ENCODE peak calls at places on chromosomes 11 and 22, in eight cellular contexts. U, T, V, Y, I, P, O and G are unnamed samples. For H3K9me3 and H3K4me1, the result is how much of the 10 kb centered on the place peaks cover.

GRCh38 chr22:43128928-43129424 is 14.2 kb downstream of the MCAT start:
- DNase-seq in U (no peak), T (no peak), V (no peak), Y (no peak), I (no peak), P (no peak), O (no peak), G (no peak)

GRCh38 chr22:26321469-26321913 is 107.6 kb upstream of the ASPHD2 start:
- DNase-seq in U (peak), T (no peak), V (no peak), Y (no peak), I (no peak), P (no peak), O (no peak), G (no peak)

GRCh38 chr11:116958246-116958645 is 120.8 kb upstream of the APOA1 start:
- DNase-seq in U (no peak), T (peak), V (no peak), Y (no peak), I (no peak), P (no peak), O (no peak), G (no peak)

GRCh38 chr11:106309070-106309684 is 231.7 kb downstream of the AASDHPPT start:
- DNase-seq in U (peak), T (no peak), V (no peak), Y (no peak), I (no peak), P (no peak), O (no peak), G (no peak)

GRCh38 chr22:47043835-47044721 is 281.6 kb downstream of the TBC1D22A start:
- DNase-seq in U (peak), T (no peak), V (no peak), Y (no peak), I (peak), P (peak), O (peak), G (no peak)

GRCh38 chr22:44444341-44445306 is 53.4 kb downstream of the RTL6 start:
- DNase-seq in U (no peak), T (no peak), V (peak), Y (no peak), I (no peak), P (no peak), O (no peak), G (no peak)

GRCh38 chr22:47850644-47851151 is 1088.2 kb downstream of the TBC1D22A start:
- DNase-seq in U (no peak), T (no peak), V (no peak), Y (peak), I (no peak), P (no peak), O (no peak), G (no peak)

GRCh38 chr22:38176170-38176741 is 5.4 kb downstream of the PLA2G6 start:
- DNase-seq in U (peak), T (no peak), V (no peak), Y (no peak), I (no peak), P (peak), O (peak), G (no peak)

GRCh38 chr11:66529069-66529468 is 16.8 kb downstream of the ZDHHC24 start:
- DNase-seq in U (no peak), T (no peak), V (no peak), Y (no peak), I (no peak), P (no peak), O (no peak), G (no peak)

GRCh38 chr22:23072911-23073491 is 2.7 kb downstream of the GNAZ start:
- DNase-seq in U (no peak), T (no peak), V (no peak), Y (no peak), I (no peak), P (peak), O (no peak), G (no peak)

GRCh38 chr11:106152013-106152412 is 74.6 kb downstream of the AASDHPPT start:
- DNase-seq in U (peak), T (no peak), V (no peak), Y (no peak), I (no peak), P (no peak), O (no peak), G (peak)

GRCh38 chr11:72885853-72886252 is 71.6 kb downstream of the ATG16L2 start:
- DNase-seq in U (no peak), T (no peak), V (no peak), Y (no peak), I (no peak), P (no peak), O (no peak), G (no peak)

GRCh38 chr11:122691751-122692150 is 36.2 kb downstream of the UBASH3B start:
- DNase-seq in U (no peak), T (no peak), V (no peak), Y (no peak), I (no peak), P (no peak), O (no peak), G (no peak)

GRCh38 chr11:78039919-78040671 is 17.0 kb upstream of the KCTD14 start:
- DNase-seq in U (peak), T (peak), V (no peak), Y (no peak), I (peak), P (peak), O (peak), G (no peak)

GRCh38 chr11:14894657-14895598 is 2.9 kb upstream of the CYP2R1 start:
- DNase-seq in U (no peak), T (no peak), V (no peak), Y (no peak), I (peak), P (peak), O (peak), G (no peak)

GRCh38 chr11:30349885-30350284 is 27.0 kb downstream of the ARL14EP start:
- DNase-seq in U (no peak), T (no peak), V (no peak), Y (no peak), I (no peak), P (no peak), O (no peak), G (no peak)

GRCh38 chr11:100727410-100727809 is 40.3 kb downstream of the ARHGAP42 start:
- DNase-seq in U (no peak), T (peak), V (no peak), Y (no peak), I (no peak), P (no peak), O (no peak), G (no peak)

GRCh38 chr11:528815-529728 is 6.3 kb downstream of the HRAS start:
- DNase-seq in U (no peak), T (no peak), V (no peak), Y (no peak), I (no peak), P (no peak), O (no peak), G (no peak)

GRCh38 chr11:112525270-112525669 is 264.6 kb upstream of the PLET1 start:
- DNase-seq in U (peak), T (no peak), V (no peak), Y (no peak), I (peak), P (peak), O (no peak), G (no peak)

GRCh38 chr22:22682807-22683667 is 38.6 kb downstream of the GGTLC2 start:
- DNase-seq in U (peak), T (no peak), V (no peak), Y (no peak), I (no peak), P (no peak), O (no peak), G (no peak)

GRCh38 chr11:129721685-129722084 is 94.0 kb upstream of the TMEM45B start:
- DNase-seq in U (no peak), T (no peak), V (no peak), Y (no peak), I (no peak), P (no peak), O (no peak), G (no peak)

GRCh38 chr22:38249803-38250641 is 22.8 kb downstream of the TMEM184B start:
- DNase-seq in U (no peak), T (no peak), V (no peak), Y (no peak), I (no peak), P (no peak), O (no peak), G (no peak)

GRCh38 chr11:1660025-1660867 is 30.7 kb downstream of the KRTAP5-5 start:
- DNase-seq in U (no peak), T (no peak), V (no peak), Y (no peak), I (no peak), P (no peak), O (no peak), G (no peak)

GRCh38 chr11:57224537-57224936 is 12.5 kb downstream of the APLNR start:
- DNase-seq in U (peak), T (no peak), V (no peak), Y (no peak), I (peak), P (no peak), O (no peak), G (no peak)

GRCh38 chr22:46019351-46019750 is 42.4 kb upstream of the WNT7B start:
- DNase-seq in U (no peak), T (no peak), V (no peak), Y (no peak), I (no peak), P (peak), O (no peak), G (no peak)

GRCh38 chr11:7911011-7911410 is 20.1 kb downstream of the OR10A6 start:
- DNase-seq in U (no peak), T (no peak), V (no peak), Y (no peak), I (no peak), P (no peak), O (no peak), G (no peak)

GRCh38 chr11:24068197-24068596 is 428.7 kb upstream of the LUZP2 start:
- DNase-seq in U (no peak), T (no peak), V (no peak), Y (no peak), I (no peak), P (no peak), O (no peak), G (no peak)

GRCh38 chr11:104075716-104076115 is 39.3 kb downstream of the DDI1 start:
- DNase-seq in U (no peak), T (no peak), V (no peak), Y (no peak), I (no peak), P (no peak), O (no peak), G (no peak)

GRCh38 chr22:43376765-43377485 is 33.8 kb upstream of the SCUBE1 start:
- DNase-seq in U (peak), T (no peak), V (no peak), Y (no peak), I (no peak), P (no peak), O (no peak), G (no peak)

GRCh38 chr22:24553597-24554315 is 1.2 kb downstream of the GUCD1 start:
- DNase-seq in U (no peak), T (no peak), V (no peak), Y (no peak), I (no peak), P (no peak), O (no peak), G (no peak)

GRCh38 chr22:22018825-22019658 is 36.5 kb upstream of the TOP3B start:
- DNase-seq in U (no peak), T (no peak), V (no peak), Y (no peak), I (no peak), P (no peak), O (no peak), G (no peak)

GRCh38 chr11:48307760-48308386 is 1.9 kb downstream of the OR4S1 start:
- DNase-seq in U (no peak), T (peak), V (peak), Y (no peak), I (peak), P (no peak), O (peak), G (peak)
- H3K9me3 ChIP-seq in U (under half), T (under half), V (under half), Y (under half), I (under half), P (under half), O (under half), G (under half)

GRCh38 chr11:61752925-61753551 is 602 bp downstream of the MYRF start:
- DNase-seq in U (no peak), T (no peak), V (no peak), Y (no peak), I (peak), P (no peak), O (no peak), G (no peak)

GRCh38 chr11:61751384-61751783 is 1.1 kb upstream of the MYRF start:
- DNase-seq in U (no peak), T (no peak), V (no peak), Y (no peak), I (no peak), P (no peak), O (no peak), G (no peak)

GRCh38 chr11:61750631-61751273 is 1.7 kb upstream of the MYRF start:
- DNase-seq in U (no peak), T (no peak), V (no peak), Y (no peak), I (no peak), P (no peak), O (no peak), G (no peak)

GRCh38 chr11:61753672-61754071 is 1.2 kb downstream of the MYRF start:
- DNase-seq in U (no peak), T (no peak), V (no peak), Y (no peak), I (no peak), P (no peak), O (no peak), G (no peak)

DNA sequence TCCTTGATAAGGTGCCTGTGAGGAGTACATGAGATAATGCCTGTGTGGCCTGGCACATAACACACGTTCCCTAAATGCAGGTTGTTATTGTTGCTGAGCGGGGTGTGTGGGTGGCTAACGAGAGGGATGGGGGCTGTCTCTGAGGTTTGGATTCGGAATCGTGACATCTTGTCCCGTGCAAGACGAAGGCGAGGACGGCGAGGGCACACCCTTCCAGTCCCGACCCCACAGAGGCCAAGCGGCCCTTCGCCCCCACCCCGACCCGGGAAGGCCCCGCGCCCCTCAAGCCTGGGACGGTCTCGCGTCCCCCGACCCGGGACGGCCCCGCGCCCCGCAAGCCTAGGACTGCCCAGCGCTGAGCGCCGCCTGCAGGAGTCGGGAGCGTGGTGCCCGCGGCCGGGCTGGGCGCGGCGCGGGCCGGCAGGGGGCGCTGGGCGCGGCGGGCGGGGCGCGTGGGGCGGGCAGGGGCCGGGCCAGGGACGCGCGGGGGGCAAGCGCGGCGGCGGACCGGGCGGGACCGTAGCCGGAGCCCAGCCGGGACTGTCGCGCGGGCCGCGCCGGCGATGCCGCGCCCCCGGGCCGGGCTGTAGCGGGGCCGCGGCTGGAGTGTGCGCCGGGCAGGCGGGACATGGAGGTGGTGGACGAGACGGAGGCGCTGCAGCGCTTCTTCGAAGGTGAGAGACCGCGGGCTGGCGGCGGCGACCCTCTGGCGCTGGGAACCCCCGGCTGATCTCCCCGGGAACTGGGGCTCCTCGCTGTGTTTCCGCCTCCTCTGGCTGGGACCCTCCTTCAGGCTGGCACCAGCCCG is at the start of gene MYRF:
- DNase-seq in U (no peak), T (peak), V (no peak), Y (no peak), I (peak), P (peak), O (peak), G (peak)
- H3K4me3 ChIP-seq in U (peak), T (peak), V (peak), Y (peak), I (peak), P (peak), O (peak), G (peak)

GRCh38 chr11:59186130-59186594 is 14.2 kb downstream of the DTX4 start:
- DNase-seq in U (no peak), T (no peak), V (no peak), Y (no peak), I (peak), P (peak), O (peak), G (peak)
- H3K4me1 ChIP-seq in U (under half), T (under half), V (under half), Y (under half), I (under half), P (half or more), O (under half), G (under half)

DNA sequence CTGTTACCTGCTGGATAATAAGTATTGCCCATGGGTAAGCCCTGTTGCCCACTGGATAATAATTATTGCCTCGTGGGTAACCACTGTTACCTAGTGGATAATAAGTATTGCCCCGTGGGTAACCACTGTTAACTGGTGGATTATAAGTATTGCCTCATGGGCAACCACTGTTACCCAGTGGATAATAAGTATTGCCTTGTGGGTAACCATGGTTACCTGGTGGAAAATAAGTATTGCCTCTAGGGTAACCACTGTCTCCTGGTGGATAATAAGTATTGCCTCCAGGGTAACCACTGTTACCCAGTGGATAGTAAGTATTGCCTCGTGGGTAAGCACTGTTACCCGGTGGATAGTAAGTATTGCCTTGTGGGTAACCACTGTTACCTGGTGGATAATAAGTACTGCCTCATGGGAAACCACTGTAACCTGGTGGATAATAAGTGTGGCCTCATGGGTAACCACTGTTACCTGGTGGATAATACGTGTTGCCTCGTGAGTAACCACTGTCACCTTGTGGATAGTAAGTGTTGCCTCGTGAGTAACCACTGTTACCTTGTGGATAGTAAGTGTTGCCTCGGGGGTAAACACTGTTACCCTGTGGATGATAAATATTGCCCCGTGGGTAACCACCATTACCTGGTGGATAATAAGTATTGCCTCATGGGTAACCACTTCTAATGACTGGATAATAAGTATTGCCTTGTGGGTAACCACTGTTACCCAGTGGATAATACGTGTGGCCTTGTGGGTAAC is 29.0 kb upstream of the NXPE4 start:
- DNase-seq in U (no peak), T (no peak), V (no peak), Y (no peak), I (no peak), P (no peak), O (no peak), G (no peak)
- H3K9me3 ChIP-seq in U (under half), T (under half), V (half or more), Y (under half), I (under half), P (under half), O (under half), G (under half)

GRCh38 chr11:81449588-81450155 is 1284.0 kb downstream of the FAM181B start:
- DNase-seq in U (no peak), T (no peak), V (no peak), Y (no peak), I (peak), P (no peak), O (no peak), G (no peak)
- H3K4me3 ChIP-seq in U (no peak), T (no peak), V (no peak), Y (no peak), I (no peak), P (no peak), O (no peak), G (no peak)

GRCh38 chr11:13336246-13336873 is 58.8 kb downstream of the BMAL1 start:
- DNase-seq in U (peak), T (no peak), V (no peak), Y (no peak), I (no peak), P (no peak), O (no peak), G (no peak)

GRCh38 chr11:13335319-13335718 is 57.7 kb downstream of the BMAL1 start:
- DNase-seq in U (peak), T (peak), V (peak), Y (no peak), I (peak), P (peak), O (peak), G (peak)

GRCh38 chr11:13333456-13333957 is 55.9 kb downstream of the BMAL1 start:
- DNase-seq in U (peak), T (no peak), V (no peak), Y (no peak), I (no peak), P (no peak), O (no peak), G (no peak)

GRCh38 chr11:13332124-13332523 is 54.5 kb downstream of the BMAL1 start:
- DNase-seq in U (no peak), T (no peak), V (no peak), Y (no peak), I (no peak), P (no peak), O (no peak), G (no peak)

DNA sequence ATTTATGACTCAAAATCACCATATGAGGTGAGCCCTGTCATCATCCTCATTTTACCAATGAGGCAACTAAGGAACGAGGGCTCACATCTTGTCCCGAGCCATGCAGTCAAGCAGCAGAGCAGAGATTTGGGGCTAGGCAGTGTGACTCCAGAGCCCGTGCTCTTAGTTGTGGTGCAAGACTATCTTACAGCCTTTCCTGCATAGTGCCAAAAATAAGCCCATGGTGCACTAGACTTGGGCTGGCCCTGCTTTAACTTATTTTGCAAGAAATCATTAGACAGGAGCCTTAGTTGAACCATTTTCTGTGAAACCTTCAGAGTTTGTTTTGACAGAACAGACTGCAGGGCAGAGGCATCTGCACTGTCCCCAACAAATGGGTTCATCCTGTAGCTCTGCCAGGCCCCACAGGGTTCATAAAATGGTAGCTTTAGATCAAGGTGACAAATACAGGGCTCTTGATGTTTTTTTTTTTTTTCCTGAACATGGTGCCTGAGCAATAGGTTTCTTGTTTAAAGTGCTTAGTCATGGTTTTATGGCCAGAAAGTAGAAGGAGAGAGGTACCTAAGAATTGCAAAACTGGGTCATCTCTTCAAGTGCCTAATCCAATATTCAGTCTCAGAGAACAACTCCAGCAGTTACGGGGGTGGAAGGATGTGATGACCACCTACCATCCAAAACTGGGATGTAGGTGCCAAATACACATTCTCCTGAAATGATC is 56.6 kb downstream of the BMAL1 start:
- DNase-seq in U (no peak), T (no peak), V (no peak), Y (no peak), I (no peak), P (no peak), O (no peak), G (no peak)
- H3K4me1 ChIP-seq in U (half or more), T (under half), V (under half), Y (half or more), I (under half), P (half or more), O (under half), G (under half)